ENCODE peak calls at places on chromosomes 2 and 18, in nine cellular contexts. O, L, S, N, C, V, W, T and D are unnamed samples.

GRCh38 chr2:214386720-214387119 is 24.1 kb upstream of the VWC2L start:
- DNase-seq in C (no peak), W (no peak), S (no peak), L (no peak), O (no peak), V (no peak), N (no peak), T (no peak), D (no peak)

GRCh38 chr2:112491946-112492345 is 10.0 kb downstream of the TTL start:
- DNase-seq in T (no peak), C (no peak), O (no peak), L (no peak), W (no peak), V (no peak), S (no peak), N (no peak), D (no peak)

GRCh38 chr18:42437646-42438045 is 482.6 kb downstream of the PIK3C3 start:
- DNase-seq in O (peak; percentile 67), N (no peak), L (no peak), C (no peak), S (peak; percentile 1), T (no peak), W (no peak), V (no peak), D (no peak)

GRCh38 chr2:36538345-36538744 is 59.6 kb downstream of the FEZ2 start:
- DNase-seq in C (no peak), O (no peak), N (no peak), W (no peak), L (no peak), T (no peak), V (no peak), S (no peak), D (no peak)

GRCh38 chr2:105865222-105865913 is 120.7 kb downstream of the NCK2 start:
- DNase-seq in L (no peak), V (no peak), S (peak; percentile 33), W (no peak), C (no peak), N (no peak), O (no peak), T (no peak), D (no peak)

GRCh38 chr2:182186132-182186735 is 200.6 kb downstream of the PPP1R1C start:
- DNase-seq in O (no peak), W (peak; percentile 46), T (no peak), V (no peak), L (peak; percentile 17), N (no peak), S (peak; percentile 50), C (peak; percentile 28), D (peak; percentile 4)

GRCh38 chr2:63855418-63856301 is 14.0 kb downstream of the UGP2 start:
- DNase-seq in O (no peak), C (no peak), S (no peak), L (no peak), T (no peak), V (no peak), N (peak; percentile 69), W (no peak), D (no peak)

GRCh38 chr2:100416397-100416938 is 1.0 kb downstream of the CHST10 start:
- DNase-seq in L (peak; percentile 5), V (no peak), W (no peak), T (no peak), O (no peak), C (peak; percentile 5), N (no peak), S (peak; percentile 3), D (no peak)

GRCh38 chr2:120278901-120279300 is 26.2 kb downstream of the RALB start:
- DNase-seq in V (no peak), N (no peak), S (no peak), C (no peak), T (no peak), L (no peak), O (no peak), W (no peak), D (no peak)

GRCh38 chr2:126643972-126644371 is 12.0 kb upstream of the GYPC start:
- DNase-seq in V (no peak), N (no peak), O (no peak), T (no peak), C (no peak), S (no peak), W (no peak), L (no peak), D (no peak)

GRCh38 chr18:21450913-21451312 is 149.6 kb downstream of the ESCO1 start:
- DNase-seq in O (no peak), C (no peak), S (no peak), W (no peak), T (no peak), V (no peak), N (no peak), L (peak; percentile 56), D (no peak)

GRCh38 chr2:17539993-17540812 is at the start of gene VSNL1:
- DNase-seq in C (peak; percentile 24), S (peak; percentile 94), T (peak; percentile 48), V (peak; percentile 92), O (peak; percentile 70), L (peak; percentile 94), N (no peak), W (no peak), D (peak; percentile 38)

GRCh38 chr18:68263481-68263880 is 451.4 kb downstream of the TMX3 start:
- DNase-seq in T (no peak), C (no peak), V (no peak), L (peak; percentile 77), O (no peak), N (no peak), W (peak; percentile 55), S (peak; percentile 23), D (no peak)

GRCh38 chr2:47022399-47022798 is 106.8 kb upstream of the MCFD2 start:
- DNase-seq in C (no peak), V (no peak), T (no peak), O (no peak), W (no peak), L (no peak), N (no peak), S (no peak), D (no peak)

GRCh38 chr2:239630618-239631286 is 229.9 kb upstream of the HDAC4 start:
- DNase-seq in N (peak; percentile 3), S (peak; percentile 62), C (no peak), W (peak; percentile 58), O (peak; percentile 93), L (peak; percentile 61), V (no peak), T (no peak), D (no peak)

GRCh38 chr2:16671760-16672159 is 6.1 kb upstream of the CYRIA start:
- DNase-seq in O (peak; percentile 37), S (peak; percentile 22), C (no peak), W (no peak), T (no peak), V (no peak), L (peak; percentile 29), N (no peak), D (no peak)

GRCh38 chr2:190860985-190861721 is 19.5 kb upstream of the GLS start:
- DNase-seq in O (no peak), S (no peak), W (peak; percentile 83), C (no peak), N (no peak), T (no peak), V (no peak), L (peak; percentile 48), D (no peak)

GRCh38 chr2:235000426-235001236 is 48.8 kb downstream of the SH3BP4 start:
- DNase-seq in W (no peak), V (no peak), S (peak; percentile 31), N (no peak), O (peak; percentile 38), C (no peak), T (no peak), L (no peak), D (no peak)

GRCh38 chr2:49687873-49688272 is 533.6 kb upstream of the FSHR start:
- DNase-seq in C (no peak), L (no peak), N (no peak), V (no peak), W (no peak), S (no peak), T (no peak), O (no peak), D (no peak)
- TF ChIP-seq CTCF in C (peak; percentile 20), L (peak; percentile 21), N (peak; percentile 43), V (peak; percentile 75), W (peak; percentile 57), S (no peak), T (no peak), O (peak; percentile 15), D (no peak)

DNA sequence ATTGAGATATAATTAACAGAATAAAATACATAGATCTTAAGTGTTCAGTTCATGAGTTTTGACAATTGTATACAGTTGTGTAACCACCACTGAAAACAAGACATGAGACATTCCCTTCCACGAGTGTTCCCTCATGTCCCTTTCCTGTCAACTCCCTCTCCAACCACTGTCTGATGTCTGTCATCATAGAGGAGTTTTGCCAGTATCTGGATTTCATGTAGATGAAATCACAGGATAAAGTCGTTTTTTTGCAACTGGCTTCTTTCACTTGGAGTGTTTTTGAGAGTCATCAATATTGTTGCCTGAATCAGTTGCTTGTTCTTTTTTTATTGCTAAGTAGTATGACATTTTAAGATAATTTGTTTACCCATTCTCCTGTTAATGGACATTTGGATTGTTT is 52.7 kb downstream of the RBMS1 start:
- DNase-seq in N (no peak), T (no peak), S (no peak), O (no peak), V (no peak), C (no peak), W (no peak), L (no peak), D (no peak)
- TF ChIP-seq CTCF in N (no peak), T (no peak), S (no peak), O (no peak), V (no peak), C (no peak), W (no peak), L (no peak), D (no peak)

DNA sequence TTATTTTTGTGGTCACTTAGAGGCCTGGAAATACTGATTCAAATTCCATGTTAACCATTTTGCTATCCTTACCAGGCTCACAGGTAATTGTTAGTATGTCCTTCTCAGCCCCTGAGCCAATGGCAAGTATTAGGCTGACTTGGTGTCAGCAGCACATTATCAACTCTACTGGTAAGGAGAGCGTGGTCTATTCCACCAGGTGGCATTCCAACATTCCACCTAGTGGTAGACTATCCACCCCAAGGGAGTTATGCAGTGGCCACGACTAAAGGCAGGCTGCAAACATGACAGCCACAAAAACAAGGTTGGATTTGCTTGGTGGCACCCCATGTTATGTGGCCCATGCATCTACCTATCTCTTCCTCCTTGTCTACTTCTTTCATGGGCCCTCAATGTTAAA is 31.8 kb upstream of the GCC2 start:
- DNase-seq in W (no peak), N (no peak), S (no peak), C (peak; percentile 12), V (no peak), O (peak; percentile 2), T (no peak), L (no peak), D (no peak)
- TF ChIP-seq CTCF in W (peak; percentile 13), N (peak; percentile 19), S (peak; percentile 2), C (peak; percentile 16), V (no peak), O (no peak), T (no peak), L (peak; percentile 2), D (peak; percentile 10)

DNA sequence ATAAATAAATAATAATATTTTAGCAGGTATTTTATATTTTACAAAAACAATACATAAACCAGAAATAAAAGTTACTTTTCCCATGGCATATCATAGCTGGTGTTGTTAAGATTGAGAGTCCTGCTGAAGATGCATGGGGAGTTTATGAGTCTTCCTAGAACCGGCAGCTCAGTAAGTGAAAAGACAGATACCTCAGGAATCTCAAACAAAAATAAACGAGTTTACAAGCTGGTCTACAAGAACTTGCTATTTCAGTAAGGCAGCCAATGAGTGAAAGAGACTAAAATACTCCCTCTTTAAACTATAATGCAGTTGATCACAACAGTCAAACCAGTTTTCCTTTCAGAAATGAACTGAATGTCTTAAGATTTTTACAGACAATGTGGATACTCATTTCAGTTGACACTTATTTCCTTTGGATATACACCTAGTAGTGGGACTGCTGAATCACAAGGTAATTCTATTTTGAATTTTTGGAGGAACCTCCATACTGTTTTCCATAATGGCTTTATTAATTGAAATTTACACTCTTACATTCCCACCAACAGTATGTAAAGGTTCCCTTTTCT is 8.9 kb downstream of the GAREM1 start:
- DNase-seq in L (no peak), W (no peak), T (no peak), V (no peak), C (no peak), S (no peak), O (no peak), N (no peak), D (no peak)
- TF ChIP-seq CTCF in L (no peak), W (no peak), T (no peak), V (peak; percentile 41), C (no peak), S (no peak), O (no peak), N (no peak), D (no peak)